ENCODE peak calls at places on chromosome 13, in five cellular contexts. B is HL-60, Z is GM20000, R is NCI-H1436 treated with DMSO at 0.1 percent for 48 hours, C is hypothalamus. S is an unnamed sample.

GRCh38 chr13:106151056-106151699 is 384.3 kb downstream of the EFNB2 start:
- DNase-seq in B (no peak), Z (no peak), R (no peak), C (no peak), S (no peak)

GRCh38 chr13:44116562-44117315 is 237.0 kb downstream of the LACC1 start:
- DNase-seq in B (no peak), Z (no peak), R (no peak), C (no peak), S (no peak)

GRCh38 chr13:76928456-76928855 is 19.9 kb upstream of the ACOD1 start:
- DNase-seq in B (no peak), Z (no peak), R (no peak), C (no peak), S (no peak)

GRCh38 chr13:43905435-43906031 is 25.8 kb downstream of the LACC1 start:
- DNase-seq in B (peak), Z (peak), R (no peak), C (no peak), S (no peak)

GRCh38 chr13:25927966-25928365 is 123.8 kb downstream of the SHISA2 start:
- DNase-seq in B (no peak), Z (no peak), R (no peak), C (no peak), S (no peak)

GRCh38 chr13:43196171-43196611 is 172.8 kb downstream of the DNAJC15 start:
- DNase-seq in B (no peak), Z (no peak), R (no peak), C (no peak), S (no peak)

GRCh38 chr13:50198508-50198907 is 183.3 kb downstream of the KCNRG start:
- DNase-seq in B (peak), Z (no peak), R (no peak), C (no peak), S (no peak)

GRCh38 chr13:49454388-49455015 is 10.4 kb downstream of the SETDB2 start:
- DNase-seq in B (no peak), Z (peak), R (no peak), C (no peak), S (no peak)

GRCh38 chr13:111204438-111205177 is 89.5 kb downstream of the ARHGEF7 start:
- DNase-seq in B (peak), Z (no peak), R (no peak), C (no peak), S (no peak)

GRCh38 chr13:33100876-33101275 is 84.7 kb downstream of the KL start:
- DNase-seq in B (no peak), Z (no peak), R (no peak), C (no peak), S (no peak)

GRCh38 chr13:49844191-49844590 is 51.7 kb upstream of the KPNA3 start:
- DNase-seq in B (no peak), Z (no peak), R (no peak), C (no peak), S (no peak)

GRCh38 chr13:59356607-59357006 is 807.1 kb downstream of the DIAPH3 start:
- DNase-seq in B (no peak), Z (no peak), R (no peak), C (no peak), S (no peak)

GRCh38 chr13:113935523-113935922 is 38.4 kb downstream of the C13orf46 start:
- DNase-seq in B (no peak), Z (no peak), R (no peak), C (no peak), S (no peak)

GRCh38 chr13:68176486-68176885 is 946.4 kb upstream of the PCDH9 start:
- DNase-seq in B (no peak), Z (no peak), R (no peak), C (no peak), S (no peak)

GRCh38 chr13:97004096-97004876 is 10.0 kb upstream of the OXGR1 start:
- DNase-seq in B (no peak), Z (no peak), R (no peak), C (no peak), S (no peak)

GRCh38 chr13:112892759-112893569 is 76.0 kb upstream of the MCF2L start:
- DNase-seq in B (no peak), Z (peak), R (no peak), C (no peak), S (no peak)

GRCh38 chr13:114313061-114313860 is 1.0 kb upstream of the CHAMP1 start:
- DNase-seq in B (no peak), Z (peak), R (no peak), C (no peak), S (no peak)

GRCh38 chr13:113820813-113821651 is 42.8 kb downstream of the GAS6 start:
- DNase-seq in B (no peak), Z (no peak), R (no peak), C (no peak), S (no peak)

GRCh38 chr13:75480691-75481175 is 1.2 kb downstream of the TBC1D4 start:
- DNase-seq in B (no peak), Z (peak), R (no peak), C (no peak), S (no peak)

GRCh38 chr13:98773053-98773452 is 20.6 kb upstream of the SLC15A1 start:
- DNase-seq in B (no peak), Z (no peak), R (no peak), C (no peak), S (no peak)

GRCh38 chr13:37175996-37176395 is 70.5 kb upstream of the CSNK1A1L start:
- DNase-seq in B (peak), Z (no peak), R (no peak), C (no peak), S (no peak)

GRCh38 chr13:106619688-106620555 is 52.0 kb upstream of the ARGLU1 start:
- DNase-seq in B (no peak), Z (peak), R (peak), C (no peak), S (no peak)

GRCh38 chr13:65468628-65469027 is 1761.5 kb downstream of the PCDH9 start:
- DNase-seq in B (no peak), Z (no peak), R (no peak), C (no peak), S (no peak)

GRCh38 chr13:44198826-44199225 is 174.8 kb upstream of the SERP2 start:
- DNase-seq in B (no peak), Z (no peak), R (no peak), C (no peak), S (no peak)

GRCh38 chr13:70613295-70613694 is 505.0 kb upstream of the KLHL1 start:
- DNase-seq in B (no peak), Z (no peak), R (no peak), C (no peak), S (no peak)